ENCODE peak calls at places on chromosomes 11 and 22, in seven cellular contexts. V, Q, H, M, B, N and I are unnamed samples.
A peak's percentile ranks its signal among the peaks of the same experiment; 100 is the strongest.

GRCh38 chr11:3642071-3642951 is 519 bp upstream of the ART5 start:
- DNase-seq in V (peak; percentile 12), Q (peak; percentile 84), H (peak; percentile 76), M (peak; percentile 70), B (peak; percentile 87), N (peak; percentile 91), I (peak; percentile 21)

GRCh38 chr11:110198031-110198729 is 98.2 kb downstream of the RDX start:
- DNase-seq in V (no peak), Q (no peak), H (no peak), M (no peak), B (no peak), N (no peak), I (no peak)

GRCh38 chr11:105903113-105903512 is 118.9 kb downstream of the MSANTD4 start:
- DNase-seq in V (no peak), Q (no peak), H (no peak), M (no peak), B (no peak), N (no peak), I (no peak)

GRCh38 chr11:125947419-125948277 is 1.8 kb downstream of the VSIG10L2 start:
- DNase-seq in V (no peak), Q (no peak), H (peak; percentile 60), M (no peak), B (no peak), N (no peak), I (no peak)

GRCh38 chr11:9739108-9739507 is 75.2 kb downstream of the SWAP70 start:
- DNase-seq in V (no peak), Q (no peak), H (no peak), M (no peak), B (no peak), N (no peak), I (no peak)

GRCh38 chr11:66225054-66225453 is 43.4 kb upstream of the RAB1B start:
- DNase-seq in V (no peak), Q (no peak), H (no peak), M (no peak), B (no peak), N (no peak), I (no peak)

GRCh38 chr11:47896199-47896598 is 48.0 kb upstream of the NUP160 start:
- DNase-seq in V (no peak), Q (no peak), H (no peak), M (no peak), B (no peak), N (no peak), I (no peak)

GRCh38 chr11:65417702-65418430 is 4.7 kb upstream of the NEAT1 start:
- DNase-seq in V (no peak), Q (no peak), H (peak; percentile 84), M (no peak), B (peak; percentile 82), N (peak; percentile 84), I (no peak)

GRCh38 chr11:69666752-69667536 is 8.2 kb downstream of the LTO1 start:
- DNase-seq in V (no peak), Q (no peak), H (no peak), M (no peak), B (no peak), N (no peak), I (no peak)

GRCh38 chr11:64207247-64208085 is 945 bp downstream of the FERMT3 start:
- DNase-seq in V (no peak), Q (peak; percentile 75), H (peak; percentile 79), M (peak; percentile 84), B (peak; percentile 80), N (peak; percentile 92), I (no peak)

GRCh38 chr22:40190501-40190900 is 12.8 kb downstream of the TNRC6B start:
- DNase-seq in V (no peak), Q (no peak), H (no peak), M (no peak), B (peak; percentile 63), N (no peak), I (no peak)

GRCh38 chr22:40182231-40182835 is 4.6 kb downstream of the TNRC6B start:
- DNase-seq in V (no peak), Q (no peak), H (no peak), M (no peak), B (no peak), N (no peak), I (no peak)

GRCh38 chr22:40183029-40183581 is 5.4 kb downstream of the TNRC6B start:
- DNase-seq in V (peak; percentile 83), Q (no peak), H (no peak), M (peak; percentile 66), B (no peak), N (no peak), I (no peak)

GRCh38 chr22:40189979-40190378 is 12.3 kb downstream of the TNRC6B start:
- DNase-seq in V (no peak), Q (no peak), H (no peak), M (no peak), B (no peak), N (no peak), I (no peak)

DNA sequence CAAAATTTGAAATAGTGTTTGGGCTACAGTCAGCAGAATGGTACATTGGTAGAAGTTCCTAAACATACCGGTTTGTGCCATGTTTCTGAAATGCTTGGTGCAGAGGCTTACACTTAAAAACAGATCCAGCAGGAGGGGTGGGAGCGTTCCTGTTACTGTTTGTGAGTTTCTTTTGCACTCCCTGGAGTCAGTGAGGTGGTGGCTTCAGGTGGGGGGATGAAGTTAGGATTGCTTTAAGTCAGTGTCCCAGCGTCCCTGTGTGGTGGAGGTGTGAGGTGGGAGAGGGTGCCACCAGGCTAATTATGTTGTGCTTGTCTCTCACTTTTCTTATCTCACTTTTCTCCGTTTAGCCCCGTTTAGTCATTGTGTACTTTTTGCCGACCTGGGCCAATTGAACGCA is 9.7 kb downstream of the TNRC6B start:
- DNase-seq in V (no peak), Q (no peak), H (no peak), M (no peak), B (no peak), N (no peak), I (no peak)
- H3K27ac ChIP-seq in V (no peak overlapping the region), Q (no peak overlapping the region), H (no peak overlapping the region), M (no peak overlapping the region), B (no peak overlapping the region), N (no peak overlapping the region), I (no peak overlapping the region)

GRCh38 chr11:119664701-119665420 is 64.1 kb downstream of the NECTIN1 start:
- DNase-seq in V (no peak), Q (no peak), H (no peak), M (no peak), B (no peak), N (no peak), I (no peak)

GRCh38 chr11:119664063-119664572 is 64.9 kb downstream of the NECTIN1 start:
- DNase-seq in V (no peak), Q (no peak), H (no peak), M (no peak), B (no peak), N (no peak), I (no peak)

GRCh38 chr11:119661226-119661625 is 67.8 kb downstream of the NECTIN1 start:
- DNase-seq in V (no peak), Q (no peak), H (no peak), M (no peak), B (no peak), N (no peak), I (no peak)

GRCh38 chr11:119666061-119666460 is 62.9 kb downstream of the NECTIN1 start:
- DNase-seq in V (no peak), Q (no peak), H (no peak), M (no peak), B (no peak), N (no peak), I (no peak)

GRCh38 chr11:119663279-119663678 is 65.7 kb downstream of the NECTIN1 start:
- DNase-seq in V (no peak), Q (no peak), H (no peak), M (no peak), B (no peak), N (no peak), I (no peak)
- H3K27ac ChIP-seq in V (no peak overlapping the region), Q (no peak overlapping the region), H (no peak overlapping the region), M (no peak overlapping the region), B (no peak overlapping the region), N (no peak overlapping the region), I (no peak overlapping the region)

GRCh38 chr22:46115755-46116490 is 34.4 kb upstream of the PPARA start:
- DNase-seq in V (no peak), Q (no peak), H (peak; percentile 78), M (no peak), B (no peak), N (no peak), I (no peak)
- H3K27ac ChIP-seq in V (no peak overlapping the region), Q (peak overlapping the region; percentile 73), H (peak overlapping the region; percentile 75), M (no peak overlapping the region), B (peak overlapping the region; percentile 81), N (peak overlapping the region; percentile 58), I (peak overlapping the region; percentile 65)

GRCh38 chr11:111932605-111932938 is 4.6 kb upstream of the DIXDC1 start:
- DNase-seq in V (no peak), Q (no peak), H (no peak), M (no peak), B (no peak), N (no peak), I (no peak)

GRCh38 chr11:111935331-111936044 is 1.7 kb upstream of the DIXDC1 start:
- DNase-seq in V (no peak), Q (no peak), H (no peak), M (no peak), B (no peak), N (no peak), I (no peak)

GRCh38 chr11:111936045-111936400 is 1.1 kb upstream of the DIXDC1 start:
- DNase-seq in V (no peak), Q (no peak), H (no peak), M (no peak), B (no peak), N (no peak), I (no peak)

GRCh38 chr11:111933872-111934271 is 3.3 kb upstream of the DIXDC1 start:
- DNase-seq in V (no peak), Q (no peak), H (no peak), M (no peak), B (no peak), N (no peak), I (no peak)

DNA sequence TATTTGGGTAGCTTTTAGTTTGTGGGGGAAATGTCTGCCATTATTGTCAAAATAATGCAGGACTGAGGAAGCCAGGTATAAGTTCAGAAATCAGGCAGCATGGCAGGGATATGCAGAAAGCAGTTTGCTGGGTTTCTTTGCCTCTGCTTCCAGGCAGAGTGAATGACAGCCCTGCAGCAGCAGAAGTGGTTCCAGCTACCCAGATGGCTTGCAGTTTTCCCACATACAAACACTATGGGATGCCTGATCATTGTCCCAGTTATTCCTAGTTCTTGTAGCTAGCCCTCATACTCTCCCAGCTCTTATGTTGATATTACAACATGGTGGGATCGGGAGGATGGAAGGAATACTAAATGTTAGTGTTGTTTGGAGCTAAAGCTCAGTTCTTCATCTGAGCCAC is 2.8 kb upstream of the DIXDC1 start:
- DNase-seq in V (no peak), Q (no peak), H (no peak), M (no peak), B (no peak), N (no peak), I (no peak)
- H3K27ac ChIP-seq in V (no peak overlapping the region), Q (no peak overlapping the region), H (no peak overlapping the region), M (no peak overlapping the region), B (no peak overlapping the region), N (no peak overlapping the region), I (no peak overlapping the region)